ENCODE peak calls at places on chromosomes 16 and 17, in four cellular contexts. M is Kasumi-1, D is endodermal cell, R is HFFc6. F is an unnamed sample.

GRCh38 chr17:32878211-32878610 is 1.3 kb upstream of the MYO1D start:
- DNase-seq in R (peak), M (no peak), D (no peak), F (no peak)

GRCh38 chr16:50520451-50521245 is 27.5 kb upstream of the NKD1 start:
- DNase-seq in M (no peak), D (peak), R (no peak), F (peak)

GRCh38 chr16:86221085-86221484 is 289.2 kb upstream of the FOXF1 start:
- DNase-seq in M (no peak), D (no peak), R (no peak), F (no peak)

GRCh38 chr16:85072947-85073346 is 39.3 kb downstream of the CIBAR2 start:
- DNase-seq in R (peak), D (no peak), M (no peak), F (peak)

GRCh38 chr16:1793578-1794220 is at the start of gene IGFALS:
- DNase-seq in R (no peak), D (no peak), M (no peak), F (no peak)

GRCh38 chr17:3594056-3594810 is 15.0 kb downstream of the TRPV1 start:
- DNase-seq in M (no peak), D (peak), R (no peak), F (no peak)

GRCh38 chr17:1985686-1986085 is 39.4 kb downstream of the RTN4RL1 start:
- DNase-seq in M (no peak), D (peak), R (no peak), F (no peak)

GRCh38 chr16:66087308-66087707 is 279.2 kb upstream of the CDH5 start:
- DNase-seq in M (no peak), R (no peak), D (no peak), F (no peak)

GRCh38 chr16:75566889-75567255 is 693 bp downstream of the GABARAPL2 start:
- DNase-seq in M (peak), D (peak), R (no peak), F (peak)

GRCh38 chr16:89860747-89861304 is 12.6 kb upstream of the TCF25 start:
- DNase-seq in R (peak), D (peak), M (peak), F (peak)

GRCh38 chr16:56965939-56966515 is 4.3 kb downstream of the CETP start:
- DNase-seq in D (no peak), R (no peak), M (peak), F (peak)

GRCh38 chr17:76153640-76154039 is 12.6 kb upstream of the FOXJ1 start:
- DNase-seq in M (no peak), R (peak), D (peak), F (no peak)

GRCh38 chr16:75042423-75043174 is 43.8 kb downstream of the ZNRF1 start:
- DNase-seq in D (no peak), M (peak), R (no peak), F (no peak)

GRCh38 chr16:2278956-2279800 is 11.3 kb upstream of the RNPS1 start:
- DNase-seq in M (no peak), D (peak), R (no peak), F (no peak)

GRCh38 chr17:59764292-59764741 is 56.9 kb downstream of the VMP1 start:
- DNase-seq in M (no peak), D (peak), R (no peak), F (no peak)

GRCh38 chr17:80330276-80330675 is 69.6 kb downstream of the RNF213 start:
- DNase-seq in M (no peak), D (no peak), R (no peak), F (no peak)

GRCh38 chr17:61152898-61153297 is 246.7 kb upstream of the TBX2 start:
- DNase-seq in M (no peak), R (no peak), D (no peak), F (peak)

GRCh38 chr17:78107457-78107856 is 21.1 kb downstream of the TMC6 start:
- DNase-seq in D (no peak), M (no peak), R (no peak), F (no peak)

GRCh38 chr16:6020162-6020980 is 922.8 kb upstream of the EEF2KMT start:
- DNase-seq in R (no peak), M (no peak), D (peak), F (peak)

GRCh38 chr17:43860927-43861622 is 14.1 kb downstream of the CD300LG start:
- DNase-seq in M (no peak), R (no peak), D (no peak), F (peak)

GRCh38 chr16:80717611-80718010 is 86.8 kb downstream of the CDYL2 start:
- DNase-seq in M (no peak), R (no peak), D (no peak), F (no peak)

GRCh38 chr17:43018008-43018853 is 4.0 kb downstream of the VAT1 start:
- DNase-seq in M (no peak), D (peak), R (no peak), F (peak)

GRCh38 chr17:45948881-45949624 is 50.0 kb upstream of the STH start:
- DNase-seq in D (peak), M (peak), R (peak), F (peak)

GRCh38 chr16:68385371-68385770 is 62.9 kb downstream of the SMPD3 start:
- DNase-seq in D (no peak), R (no peak), M (peak), F (no peak)

GRCh38 chr16:383326-384020 is 1.7 kb upstream of the PGAP6 start:
- DNase-seq in D (peak), M (no peak), R (no peak), F (peak)

GRCh38 chr16:83961591-83961990 is 6.5 kb upstream of the NECAB2 start:
- DNase-seq in M (no peak), D (no peak), R (no peak), F (no peak)

GRCh38 chr16:25084797-25085196 is 26.7 kb upstream of the LCMT1 start:
- DNase-seq in D (no peak), M (no peak), R (no peak), F (no peak)

GRCh38 chr17:40541060-40541872 is 24.0 kb downstream of the CCR7 start:
- DNase-seq in D (no peak), M (no peak), R (no peak), F (no peak)

GRCh38 chr16:27801259-27801945 is 251.5 kb downstream of the KATNIP start:
- DNase-seq in R (no peak), M (no peak), D (no peak), F (no peak)

GRCh38 chr16:53745753-53746258 is 41.9 kb downstream of the FTO start:
- DNase-seq in R (peak), M (no peak), D (no peak), F (no peak)

GRCh38 chr17:39270923-39271322 is 45.2 kb upstream of the STAC2 start:
- DNase-seq in R (peak), D (peak), M (peak), F (peak)

GRCh38 chr17:49364119-49364518 is 2.1 kb upstream of the ZNF652 start:
- DNase-seq in M (no peak), R (no peak), D (peak), F (no peak)

GRCh38 chr16:56606688-56607618 is 1.4 kb upstream of the MT2A start:
- DNase-seq in R (peak), M (peak), D (peak), F (peak)